ENCODE peak calls at places on chromosomes 11 and 22, in six cellular contexts. V, W, Y, S, P and X are unnamed samples.
A peak's percentile ranks its signal among the peaks of the same experiment; 100 is the strongest.

GRCh38 chr11:30917859-30918478 is 331.8 kb upstream of the MPPED2 start:
- DNase-seq in V (no peak), W (no peak), Y (peak; percentile 69), S (no peak), P (no peak), X (peak; percentile 12)

GRCh38 chr11:70637949-70638598 is 239.7 kb downstream of the CTTN start:
- DNase-seq in V (no peak), W (no peak), Y (no peak), S (no peak), P (no peak), X (no peak)

GRCh38 chr11:76025817-76026216 is 180.5 kb downstream of the WNT11 start:
- DNase-seq in V (no peak), W (no peak), Y (no peak), S (peak; percentile 32), P (no peak), X (no peak)

GRCh38 chr11:808427-809286 is 1.1 kb upstream of the RPLP2 start:
- DNase-seq in V (no peak), W (peak; percentile 35), Y (no peak), S (peak; percentile 66), P (peak; percentile 93), X (no peak)

GRCh38 chr22:37254867-37255233 is 10.8 kb upstream of the RAC2 start:
- DNase-seq in V (no peak), W (no peak), Y (peak; percentile 75), S (no peak), P (no peak), X (no peak)

GRCh38 chr22:35746248-35746647 is 28.6 kb downstream of the APOL5 start:
- DNase-seq in V (no peak), W (no peak), Y (peak; percentile 21), S (no peak), P (no peak), X (no peak)

GRCh38 chr22:29219881-29220670 is 14.4 kb downstream of the EMID1 start:
- DNase-seq in V (peak; percentile 60), W (no peak), Y (no peak), S (peak; percentile 66), P (peak; percentile 42), X (no peak)

GRCh38 chr11:25981998-25982397 is 349.9 kb upstream of the ANO3 start:
- DNase-seq in V (no peak), W (no peak), Y (peak; percentile 87), S (no peak), P (no peak), X (no peak)

GRCh38 chr11:69947059-69947771 is 128.0 kb upstream of the FGF3 start:
- DNase-seq in V (no peak), W (no peak), Y (no peak), S (no peak), P (no peak), X (no peak)

GRCh38 chr22:25478111-25478510 is 86.4 kb upstream of the GRK3 start:
- DNase-seq in V (no peak), W (no peak), Y (no peak), S (no peak), P (no peak), X (no peak)

GRCh38 chr11:96282846-96283245 is 60.1 kb downstream of the MAML2 start:
- DNase-seq in V (no peak), W (no peak), Y (no peak), S (no peak), P (no peak), X (no peak)

GRCh38 chr11:122791411-122791810 is 46.9 kb upstream of the CRTAM start:
- DNase-seq in V (no peak), W (no peak), Y (no peak), S (no peak), P (no peak), X (no peak)

GRCh38 chr11:86370922-86371614 is 3.6 kb upstream of the CCDC81 start:
- DNase-seq in V (no peak), W (no peak), Y (peak; percentile 66), S (no peak), P (no peak), X (peak; percentile 24)

GRCh38 chr11:113840932-113841664 is 34.3 kb downstream of the USP28 start:
- DNase-seq in V (no peak), W (no peak), Y (no peak), S (no peak), P (no peak), X (no peak)

GRCh38 chr11:45853616-45854219 is 6.4 kb downstream of the CRY2 start:
- DNase-seq in V (no peak), W (no peak), Y (no peak), S (no peak), P (no peak), X (no peak)

GRCh38 chr22:33812578-33812977 is 107.7 kb downstream of the LARGE1 start:
- DNase-seq in V (no peak), W (no peak), Y (no peak), S (no peak), P (no peak), X (peak; percentile 41)

GRCh38 chr11:8779732-8780131 is 97.1 kb downstream of the RPL27A start:
- DNase-seq in V (peak; percentile 10), W (no peak), Y (no peak), S (peak; percentile 59), P (no peak), X (no peak)

GRCh38 chr11:107567739-107568335 is 2.3 kb upstream of the ALKBH8 start:
- DNase-seq in V (no peak), W (no peak), Y (peak; percentile 11), S (no peak), P (no peak), X (no peak)

GRCh38 chr11:128324051-128324481 is 263.3 kb downstream of the ETS1 start:
- DNase-seq in V (no peak), W (no peak), Y (no peak), S (no peak), P (no peak), X (no peak)

GRCh38 chr11:128326791-128327190 is 260.6 kb downstream of the ETS1 start:
- DNase-seq in V (no peak), W (no peak), Y (no peak), S (no peak), P (no peak), X (no peak)

GRCh38 chr11:128327274-128327673 is 260.1 kb downstream of the ETS1 start:
- DNase-seq in V (no peak), W (no peak), Y (no peak), S (no peak), P (no peak), X (no peak)

GRCh38 chr11:128324531-128325141 is 262.7 kb downstream of the ETS1 start:
- DNase-seq in V (no peak), W (peak; percentile 43), Y (no peak), S (no peak), P (no peak), X (no peak)

DNA sequence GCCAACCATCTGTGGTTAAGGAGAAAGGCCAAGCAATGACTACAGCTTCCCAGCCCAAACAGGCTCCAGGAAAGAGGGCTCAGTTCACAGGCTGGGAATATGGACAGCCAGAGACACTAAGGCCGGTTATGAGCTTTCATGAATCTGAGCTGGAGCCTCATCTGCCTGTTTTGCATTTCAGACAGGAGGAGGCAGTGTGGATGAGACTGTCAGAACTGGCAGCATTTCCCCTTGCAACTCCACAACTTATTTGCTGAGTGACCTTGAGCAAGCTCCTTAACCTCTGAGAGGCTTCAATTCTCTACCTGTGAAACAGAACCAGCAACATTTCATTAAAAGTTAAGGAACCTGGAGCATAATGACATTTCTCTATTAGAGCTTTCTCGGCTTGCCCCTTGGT is 264.0 kb downstream of the ETS1 start:
- DNase-seq in V (no peak), W (peak; percentile 40), Y (peak; percentile 53), S (no peak), P (no peak), X (no peak)
- TF ChIP-seq CTCF in V (no peak), W (peak; percentile 26), Y (peak; percentile 45), S (peak; percentile 63), P (no peak), X (no peak)

DNA sequence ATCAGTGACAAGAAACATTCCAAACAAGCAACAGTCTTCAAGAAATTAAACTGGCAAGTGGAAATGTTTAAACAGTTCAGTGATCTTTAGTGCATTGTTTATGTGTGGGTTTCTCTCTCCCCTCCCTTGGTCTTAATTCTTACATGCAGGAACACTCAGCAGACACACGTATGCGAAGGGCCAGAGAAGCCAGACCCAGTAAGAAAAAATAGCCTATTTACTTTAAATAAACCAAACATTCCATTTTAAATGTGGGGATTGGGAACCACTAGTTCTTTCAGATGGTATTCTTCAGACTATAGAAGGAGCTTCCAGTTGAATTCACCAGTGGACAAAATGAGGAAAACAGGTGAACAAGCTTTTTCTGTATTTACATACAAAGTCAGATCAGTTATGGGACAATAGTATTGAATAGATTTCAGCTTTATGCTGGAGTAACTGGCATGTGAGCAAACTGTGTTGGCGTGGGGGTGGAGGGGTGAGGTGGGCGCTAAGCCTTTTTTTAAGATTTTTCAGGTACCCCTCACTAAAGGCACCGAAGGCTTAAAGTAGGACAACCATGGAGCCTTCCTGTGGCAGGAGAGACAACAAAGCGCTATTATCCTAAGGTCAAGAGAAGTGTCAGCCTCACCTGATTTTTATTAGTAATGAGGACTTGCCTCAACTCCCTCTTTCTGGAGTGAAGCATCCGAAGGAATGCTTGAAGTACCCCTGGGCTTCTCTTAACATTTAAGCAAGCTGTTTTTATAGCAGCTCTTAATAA is 6.0 kb downstream of the MALAT1 start:
- DNase-seq in V (no peak), W (no peak), Y (peak; percentile 68), S (peak; percentile 32), P (no peak), X (no peak)
- H3K4me3 ChIP-seq in V (peak overlapping the region; percentile 82), W (peak overlapping the region; percentile 93), Y (peak overlapping the region; percentile 99), S (peak overlapping the region; percentile 97), P (peak overlapping the region; percentile 67), X (peak overlapping the region; percentile 88)

GRCh38 chr22:49361164-49361563 is 466.5 kb downstream of the BRD1 start:
- DNase-seq in V (no peak), W (no peak), Y (no peak), S (no peak), P (no peak), X (no peak)
- H3K9me3 ChIP-seq in V (no peaks in the 10 kb centered on the region), W (no peaks in the 10 kb centered on the region), Y (no peaks in the 10 kb centered on the region), S (no peaks in the 10 kb centered on the region), P (no peaks in the 10 kb centered on the region), X (no peaks in the 10 kb centered on the region)

GRCh38 chr11:90476442-90477007 is 253.7 kb upstream of the CHORDC1 start:
- DNase-seq in V (peak; percentile 37), W (no peak), Y (peak; percentile 12), S (peak; percentile 77), P (no peak), X (no peak)
- TF ChIP-seq CTCF in V (no peak), W (no peak), Y (no peak), S (peak; percentile 83), P (no peak), X (peak; percentile 41)

GRCh38 chr11:60844045-60844869 is 2.3 kb downstream of the CCDC86 start:
- DNase-seq in V (no peak), W (no peak), Y (no peak), S (no peak), P (no peak), X (no peak)
- H3K4me3 ChIP-seq in V (peak overlapping the region; percentile 94), W (no peak overlapping the region), Y (no peak overlapping the region), S (peak overlapping the region; percentile 94), P (peak overlapping the region; percentile 94), X (peak overlapping the region; percentile 63)